ENCODE peak calls at places on chromosome X, in seven cellular contexts. M is activated gamma-delta T cell treated with anti-CD3 and anti-CD28 coated beads, Interleukin-2, amount 50 U/mL, for 16 hours; O is SJSA1; Q is keratinocyte; J is cerebellum; G is NCI-H774; Z is activated CD4-positive, alpha-beta memory T cell treated with anti-CD3 and anti-CD28 coated beads for 36 hours. A is an unnamed sample.

GRCh38 chrX:67604979-67605703 is 61.3 kb downstream of the AR start:
- DNase-seq in O (peak; percentile 80), Q (peak; percentile 33), G (no peak), J (no peak), M (no peak), Z (no peak), A (no peak)

GRCh38 chrX:1592863-1593201 is 1.4 kb downstream of the AKAP17A start:
- DNase-seq in J (no peak), M (no peak), Z (no peak), Q (no peak), G (no peak), O (peak; percentile 36), A (no peak)

GRCh38 chrX:98548550-98548949 is 1664.8 kb downstream of the RPA4 start:
- DNase-seq in J (no peak), M (no peak), G (no peak), Q (no peak), O (no peak), Z (no peak), A (no peak)

GRCh38 chrX:109856974-109857373 is 123.9 kb upstream of the ACSL4 start:
- DNase-seq in Z (no peak), G (peak; percentile 8), Q (no peak), M (no peak), J (no peak), O (no peak), A (no peak)

GRCh38 chrX:65837875-65838549 is 170.6 kb downstream of the MSN start:
- DNase-seq in G (no peak), J (no peak), O (no peak), Z (no peak), M (no peak), Q (no peak), A (no peak)

GRCh38 chrX:110430293-110431076 is 71.8 kb downstream of the RTL9 start:
- DNase-seq in M (no peak), O (no peak), J (no peak), Z (no peak), Q (no peak), G (no peak), A (no peak)

GRCh38 chrX:85111347-85111746 is 107.7 kb downstream of the APOOL start:
- DNase-seq in G (no peak), J (no peak), O (no peak), Q (no peak), M (no peak), Z (no peak), A (no peak)

GRCh38 chrX:40170830-40171512 is 73.2 kb upstream of the BCOR start:
- DNase-seq in O (no peak), G (no peak), J (no peak), Z (peak; percentile 52), Q (no peak), M (no peak), A (no peak)

GRCh38 chrX:10833299-10834169 is 213.1 kb upstream of the MID1 start:
- DNase-seq in G (peak; percentile 19), O (no peak), J (no peak), Z (no peak), M (no peak), Q (no peak), A (peak; percentile 56)

GRCh38 chrX:67692246-67692645 is 148.4 kb downstream of the AR start:
- DNase-seq in J (no peak), Q (no peak), M (no peak), O (no peak), G (no peak), Z (no peak), A (no peak)

GRCh38 chrX:136584545-136584944 is 52.5 kb downstream of the VGLL1 start:
- DNase-seq in M (no peak), J (no peak), Z (peak; percentile 72), O (no peak), Q (no peak), G (no peak), A (no peak)

GRCh38 chrX:3609800-3610199 is 103.6 kb downstream of the PRKX start:
- DNase-seq in Z (no peak), Q (no peak), M (no peak), O (no peak), G (no peak), J (no peak), A (no peak)

GRCh38 chrX:108186811-108187210 is 95.2 kb downstream of the ATG4A start:
- DNase-seq in O (no peak), G (no peak), Q (peak; percentile 11), J (no peak), M (no peak), Z (no peak), A (no peak)

GRCh38 chrX:66676990-66677389 is 38.1 kb upstream of the EDA2R start:
- DNase-seq in Q (no peak), O (peak; percentile 45), Z (no peak), G (no peak), J (no peak), M (no peak), A (no peak)

GRCh38 chrX:22818061-22818460 is 181.7 kb upstream of the DDX53 start:
- DNase-seq in O (no peak), J (no peak), G (no peak), Z (no peak), Q (no peak), M (no peak), A (no peak)

GRCh38 chrX:77892887-77893286 is 2.3 kb downstream of the MAGT1 start:
- DNase-seq in J (no peak), M (no peak), G (no peak), Q (no peak), Z (no peak), O (no peak), A (no peak)

A was measured in ureter.